ENCODE peak calls at places on chromosomes 7 and 10, in seven cellular contexts. One of them, this sample, is unnamed.
A peak's percentile ranks its signal among the peaks of the same experiment; 100 is the strongest.

GRCh38 chr7:82778021-82778420 is 334.4 kb upstream of the CACNA2D1 start:
- DNase-seq in mesendoderm: no peak
- DNase-seq in A673: no peak
- DNase-seq in aorta: no peak
- DNase-seq in dorsolateral prefrontal cortex: no peak
- DNase-seq in thoracic aorta: no peak
- DNase-seq in endothelial cell of umbilical vein: no peak
- DNase-seq in this sample: no peak

GRCh38 chr7:16636533-16637173 is 8.9 kb downstream of the ANKMY2 start:
- DNase-seq in thoracic aorta: no peak
- DNase-seq in A673: no peak
- DNase-seq in mesendoderm: no peak
- DNase-seq in aorta: no peak
- DNase-seq in endothelial cell of umbilical vein: no peak
- DNase-seq in dorsolateral prefrontal cortex: no peak
- DNase-seq in this sample: no peak

GRCh38 chr7:90453931-90454330 is 15.5 kb upstream of the PTTG1IP2 start:
- DNase-seq in thoracic aorta: no peak
- DNase-seq in mesendoderm: no peak
- DNase-seq in aorta: no peak
- DNase-seq in endothelial cell of umbilical vein: no peak
- DNase-seq in dorsolateral prefrontal cortex: no peak
- DNase-seq in A673: no peak
- DNase-seq in this sample: no peak

GRCh38 chr7:26667514-26668133 is 196.8 kb downstream of the SKAP2 start:
- DNase-seq in endothelial cell of umbilical vein: peak; percentile 96
- DNase-seq in dorsolateral prefrontal cortex: peak; percentile 67
- DNase-seq in mesendoderm: peak; percentile 97
- DNase-seq in A673: peak; percentile 95
- DNase-seq in thoracic aorta: no peak
- DNase-seq in aorta: no peak
- DNase-seq in this sample: peak; percentile 87

GRCh38 chr10:72276421-72277339 is 3.0 kb downstream of the DDIT4 start:
- DNase-seq in endothelial cell of umbilical vein: no peak
- DNase-seq in A673: no peak
- DNase-seq in aorta: no peak
- DNase-seq in thoracic aorta: no peak
- DNase-seq in dorsolateral prefrontal cortex: no peak
- DNase-seq in mesendoderm: peak; percentile 52
- DNase-seq in this sample: no peak

GRCh38 chr10:96991313-96991841 is 159.3 kb downstream of the LCOR start:
- DNase-seq in dorsolateral prefrontal cortex: no peak
- DNase-seq in mesendoderm: no peak
- DNase-seq in endothelial cell of umbilical vein: no peak
- DNase-seq in thoracic aorta: no peak
- DNase-seq in aorta: no peak
- DNase-seq in A673: no peak
- DNase-seq in this sample: no peak

GRCh38 chr7:98242342-98242741 is 9.7 kb downstream of the TECPR1 start:
- DNase-seq in A673: no peak
- DNase-seq in thoracic aorta: no peak
- DNase-seq in endothelial cell of umbilical vein: no peak
- DNase-seq in dorsolateral prefrontal cortex: no peak
- DNase-seq in mesendoderm: no peak
- DNase-seq in aorta: no peak
- DNase-seq in this sample: no peak

GRCh38 chr7:97004237-97004930 is 969 bp upstream of the DLX6 start:
- DNase-seq in A673: no peak
- DNase-seq in dorsolateral prefrontal cortex: no peak
- DNase-seq in aorta: no peak
- DNase-seq in endothelial cell of umbilical vein: no peak
- DNase-seq in thoracic aorta: no peak
- DNase-seq in mesendoderm: no peak
- DNase-seq in this sample: no peak

GRCh38 chr10:60352105-60352504 is 37.6 kb downstream of the ANK3 start:
- DNase-seq in thoracic aorta: no peak
- DNase-seq in A673: no peak
- DNase-seq in endothelial cell of umbilical vein: no peak
- DNase-seq in aorta: no peak
- DNase-seq in dorsolateral prefrontal cortex: peak; percentile 64
- DNase-seq in mesendoderm: no peak
- DNase-seq in this sample: no peak

GRCh38 chr10:86904600-86904999 is 52.8 kb downstream of the MMRN2 start:
- DNase-seq in thoracic aorta: no peak
- DNase-seq in A673: no peak
- DNase-seq in dorsolateral prefrontal cortex: no peak
- DNase-seq in endothelial cell of umbilical vein: no peak
- DNase-seq in mesendoderm: no peak
- DNase-seq in aorta: no peak
- DNase-seq in this sample: no peak

GRCh38 chr7:33726582-33726981 is 178.8 kb upstream of the BMPER start:
- DNase-seq in endothelial cell of umbilical vein: peak; percentile 76
- DNase-seq in aorta: no peak
- DNase-seq in thoracic aorta: no peak
- DNase-seq in dorsolateral prefrontal cortex: no peak
- DNase-seq in mesendoderm: peak; percentile 95
- DNase-seq in A673: no peak
- DNase-seq in this sample: no peak

GRCh38 chr10:106107711-106108110 is 1056.8 kb downstream of the SORCS1 start:
- DNase-seq in dorsolateral prefrontal cortex: no peak
- DNase-seq in endothelial cell of umbilical vein: no peak
- DNase-seq in aorta: no peak
- DNase-seq in A673: peak; percentile 42
- DNase-seq in thoracic aorta: no peak
- DNase-seq in mesendoderm: no peak
- DNase-seq in this sample: no peak

GRCh38 chr7:142862401-142863400 is 7.8 kb downstream of the EPHB6 start:
- DNase-seq in endothelial cell of umbilical vein: no peak
- DNase-seq in aorta: no peak
- DNase-seq in dorsolateral prefrontal cortex: no peak
- DNase-seq in mesendoderm: no peak
- DNase-seq in A673: no peak
- DNase-seq in thoracic aorta: no peak
- DNase-seq in this sample: no peak

GRCh38 chr7:134730359-134730758 is 49.1 kb upstream of the CALD1 start:
- DNase-seq in dorsolateral prefrontal cortex: no peak
- DNase-seq in endothelial cell of umbilical vein: no peak
- DNase-seq in mesendoderm: no peak
- DNase-seq in aorta: no peak
- DNase-seq in thoracic aorta: no peak
- DNase-seq in A673: no peak
- DNase-seq in this sample: no peak

GRCh38 chr7:70178787-70179186 is 580.5 kb downstream of the AUTS2 start:
- DNase-seq in endothelial cell of umbilical vein: no peak
- DNase-seq in dorsolateral prefrontal cortex: no peak
- DNase-seq in mesendoderm: no peak
- DNase-seq in thoracic aorta: no peak
- DNase-seq in A673: peak; percentile 44
- DNase-seq in aorta: no peak
- DNase-seq in this sample: no peak

GRCh38 chr10:90328896-90329295 is 528.9 kb downstream of the HTR7 start:
- DNase-seq in endothelial cell of umbilical vein: no peak
- DNase-seq in thoracic aorta: no peak
- DNase-seq in aorta: no peak
- DNase-seq in A673: no peak
- DNase-seq in dorsolateral prefrontal cortex: no peak
- DNase-seq in mesendoderm: peak; percentile 83
- DNase-seq in this sample: no peak

GRCh38 chr7:107396990-107397389 is 72.9 kb upstream of the GPR22 start:
- DNase-seq in thoracic aorta: no peak
- DNase-seq in mesendoderm: no peak
- DNase-seq in endothelial cell of umbilical vein: no peak
- DNase-seq in A673: no peak
- DNase-seq in aorta: no peak
- DNase-seq in dorsolateral prefrontal cortex: no peak
- DNase-seq in this sample: no peak

GRCh38 chr10:3935141-3935540 is 150.1 kb upstream of the KLF6 start:
- DNase-seq in aorta: no peak
- DNase-seq in A673: no peak
- DNase-seq in endothelial cell of umbilical vein: peak; percentile 26
- DNase-seq in dorsolateral prefrontal cortex: no peak
- DNase-seq in mesendoderm: no peak
- DNase-seq in thoracic aorta: no peak
- DNase-seq in this sample: no peak

GRCh38 chr10:6203331-6204062 is 765 bp downstream of the PFKFB3 start:
- DNase-seq in thoracic aorta: no peak
- DNase-seq in endothelial cell of umbilical vein: peak; percentile 46
- DNase-seq in A673: peak; percentile 75
- DNase-seq in aorta: peak; percentile 90
- DNase-seq in dorsolateral prefrontal cortex: no peak
- DNase-seq in mesendoderm: peak; percentile 71
- DNase-seq in this sample: no peak

DNA sequence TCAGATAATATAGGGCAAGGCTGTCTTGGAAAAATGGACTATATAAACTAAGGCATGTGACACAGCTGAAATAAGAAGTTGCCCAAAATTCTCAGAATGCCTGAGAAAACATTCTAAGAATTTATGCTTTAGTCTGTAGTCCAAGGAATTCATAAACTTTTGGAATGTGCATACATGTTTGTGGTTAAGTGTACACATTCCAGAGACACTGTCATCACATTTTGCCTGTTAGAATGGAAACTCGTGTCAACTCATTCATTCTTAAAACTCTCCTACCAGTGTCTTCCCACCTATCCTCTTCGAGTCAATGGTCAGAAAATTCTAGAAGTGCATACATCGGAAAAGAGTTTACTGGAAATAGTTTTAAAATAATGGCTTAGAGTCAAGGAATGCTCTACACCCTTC is 1177.8 kb upstream of the C7orf33 start:
- DNase-seq in aorta: no peak
- DNase-seq in dorsolateral prefrontal cortex: no peak
- DNase-seq in thoracic aorta: no peak
- DNase-seq in endothelial cell of umbilical vein: no peak
- DNase-seq in A673: no peak
- DNase-seq in mesendoderm: no peak
- DNase-seq in this sample: no peak
- H3K27ac ChIP-seq in aorta: no peak overlapping the region
- H3K27ac ChIP-seq in dorsolateral prefrontal cortex: no peak overlapping the region
- H3K27ac ChIP-seq in thoracic aorta: no peak overlapping the region
- H3K27ac ChIP-seq in endothelial cell of umbilical vein: no peak overlapping the region
- H3K27ac ChIP-seq in A673: no peak overlapping the region
- H3K27ac ChIP-seq in mesendoderm: no peak overlapping the region
- H3K27ac ChIP-seq in this sample: no peak overlapping the region

DNA sequence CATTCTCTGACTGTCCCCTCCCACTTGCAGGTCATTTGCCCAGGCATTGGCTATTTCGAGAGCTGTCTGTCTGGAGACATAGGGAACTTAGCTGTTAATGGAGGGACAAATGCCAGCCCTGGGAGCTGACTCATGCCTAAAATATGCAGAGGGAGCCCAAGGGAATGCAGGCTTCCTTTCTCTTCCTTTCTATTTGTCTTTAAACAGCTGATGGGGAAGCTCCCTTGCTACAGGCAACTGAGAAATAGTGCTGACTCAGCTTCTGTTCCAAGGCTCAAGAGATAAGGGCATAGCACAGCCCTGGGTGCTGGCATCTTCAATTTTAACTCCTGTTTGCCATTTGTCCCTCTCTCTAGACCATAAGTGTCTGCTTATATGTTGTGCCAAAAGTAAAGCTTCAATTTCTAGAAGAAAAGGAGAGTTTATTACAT is 82.7 kb upstream of the C1GALT1 start:
- DNase-seq in A673: peak; percentile 93
- DNase-seq in dorsolateral prefrontal cortex: no peak
- DNase-seq in thoracic aorta: peak; percentile 9
- DNase-seq in mesendoderm: peak; percentile 100
- DNase-seq in aorta: peak; percentile 83
- DNase-seq in endothelial cell of umbilical vein: peak; percentile 97
- DNase-seq in this sample: no peak
- H3K27ac ChIP-seq in A673: no peak overlapping the region
- H3K27ac ChIP-seq in dorsolateral prefrontal cortex: no peak overlapping the region
- H3K27ac ChIP-seq in thoracic aorta: no peak overlapping the region
- H3K27ac ChIP-seq in mesendoderm: no peak overlapping the region
- H3K27ac ChIP-seq in aorta: no peak overlapping the region
- H3K27ac ChIP-seq in endothelial cell of umbilical vein: peak overlapping the region; percentile 33
- H3K27ac ChIP-seq in this sample: no peak overlapping the region

DNA sequence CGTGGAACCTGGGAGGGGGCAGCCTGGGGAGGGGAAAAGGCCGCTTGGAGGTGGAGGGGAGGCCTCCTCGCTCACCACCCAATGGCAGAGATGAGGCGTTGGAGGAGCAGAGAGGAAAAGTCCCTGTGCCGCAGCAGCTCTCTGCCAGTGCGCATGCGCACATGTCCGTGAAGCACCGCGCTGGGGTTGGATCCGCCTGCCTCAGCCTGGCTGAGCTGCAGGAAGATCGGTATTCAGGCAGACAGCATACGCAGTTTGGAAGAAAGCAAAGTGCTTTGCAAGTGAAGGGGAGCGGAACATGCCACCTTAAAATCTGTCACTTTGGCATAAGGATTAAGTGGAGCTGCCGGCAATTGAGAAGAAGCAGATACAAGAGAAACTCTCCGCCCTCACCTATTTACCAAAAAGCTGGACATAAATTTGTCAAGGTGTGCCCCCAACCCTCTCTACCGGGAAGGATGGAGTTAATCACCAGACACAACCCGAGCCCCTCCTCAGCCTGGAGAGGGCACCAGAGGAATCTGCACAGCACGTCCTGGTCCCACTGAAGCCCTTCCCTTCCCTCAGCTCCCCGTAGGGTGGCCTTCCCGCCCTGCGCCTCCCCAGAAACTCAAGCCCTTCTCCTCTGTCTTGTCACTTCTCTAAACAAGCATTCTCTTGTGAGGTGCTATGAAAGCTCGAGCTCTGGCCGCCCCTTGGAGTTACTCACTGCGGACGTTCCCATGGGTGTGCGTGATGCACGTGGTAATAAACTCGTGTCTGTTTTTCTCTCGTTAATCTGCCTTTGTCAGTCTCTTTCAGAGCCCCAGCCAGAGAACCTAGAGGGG is 32.2 kb upstream of the TMEM72 start:
- DNase-seq in dorsolateral prefrontal cortex: peak; percentile 85
- DNase-seq in A673: peak; percentile 90
- DNase-seq in endothelial cell of umbilical vein: peak; percentile 80
- DNase-seq in thoracic aorta: peak; percentile 21
- DNase-seq in aorta: peak; percentile 95
- DNase-seq in mesendoderm: peak; percentile 97
- DNase-seq in this sample: peak; percentile 80
- H3K27ac ChIP-seq in dorsolateral prefrontal cortex: peak overlapping the region; percentile 83
- H3K27ac ChIP-seq in A673: no peak overlapping the region
- H3K27ac ChIP-seq in endothelial cell of umbilical vein: no peak overlapping the region
- H3K27ac ChIP-seq in thoracic aorta: peak overlapping the region; percentile 27
- H3K27ac ChIP-seq in aorta: no peak overlapping the region
- H3K27ac ChIP-seq in mesendoderm: no peak overlapping the region
- H3K27ac ChIP-seq in this sample: peak overlapping the region; percentile 77

DNA sequence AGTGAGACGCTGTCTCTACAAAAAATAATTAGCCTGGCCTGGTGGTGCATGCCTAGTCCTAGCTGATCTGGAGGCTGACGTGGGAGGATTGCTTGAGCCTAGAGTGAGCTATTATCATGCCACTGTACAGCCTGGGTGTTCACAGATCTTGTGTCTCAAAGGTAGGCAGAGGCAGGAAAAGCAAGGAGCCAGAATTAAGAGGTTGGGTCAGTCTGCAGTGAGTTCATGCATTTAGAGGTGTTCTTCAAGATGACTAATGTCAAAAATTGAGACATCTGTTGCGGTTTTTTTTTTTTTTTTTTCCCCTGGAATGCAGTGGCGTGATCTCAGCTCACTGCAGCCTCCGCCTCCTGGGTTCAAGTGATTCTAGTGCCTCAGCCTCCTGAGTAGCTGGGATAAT is 5.4 kb downstream of the PPIA start:
- DNase-seq in A673: no peak
- DNase-seq in endothelial cell of umbilical vein: no peak
- DNase-seq in thoracic aorta: no peak
- DNase-seq in mesendoderm: no peak
- DNase-seq in dorsolateral prefrontal cortex: no peak
- DNase-seq in aorta: no peak
- DNase-seq in this sample: no peak
- H3K27ac ChIP-seq in A673: no peak overlapping the region
- H3K27ac ChIP-seq in endothelial cell of umbilical vein: no peak overlapping the region
- H3K27ac ChIP-seq in thoracic aorta: no peak overlapping the region
- H3K27ac ChIP-seq in mesendoderm: no peak overlapping the region
- H3K27ac ChIP-seq in dorsolateral prefrontal cortex: no peak overlapping the region
- H3K27ac ChIP-seq in aorta: no peak overlapping the region
- H3K27ac ChIP-seq in this sample: no peak overlapping the region

GRCh38 chr7:101815826-101816488 is 1.5 kb upstream of the CUX1 start:
- DNase-seq in A673: peak; percentile 90
- DNase-seq in endothelial cell of umbilical vein: peak; percentile 67
- DNase-seq in aorta: peak; percentile 89
- DNase-seq in dorsolateral prefrontal cortex: peak; percentile 37
- DNase-seq in thoracic aorta: no peak
- DNase-seq in mesendoderm: peak; percentile 93
- DNase-seq in this sample: no peak
- H3K27ac ChIP-seq in A673: peak overlapping the region; percentile 65
- H3K27ac ChIP-seq in endothelial cell of umbilical vein: peak overlapping the region; percentile 38
- H3K27ac ChIP-seq in aorta: peak overlapping the region; percentile 97
- H3K27ac ChIP-seq in dorsolateral prefrontal cortex: peak overlapping the region; percentile 83
- H3K27ac ChIP-seq in thoracic aorta: peak overlapping the region; percentile 63
- H3K27ac ChIP-seq in mesendoderm: peak overlapping the region; percentile 99
- H3K27ac ChIP-seq in this sample: no peak overlapping the region